ENCODE peak calls at places on chromosomes 16 and 17, in four cellular contexts. O is WTC11, C is AG09319, A is brain microvascular endothelial cell. D is an unnamed sample.

GRCh38 chr16:54957403-54957802 is 26.7 kb downstream of the IRX5 start:
- DNase-seq in O (peak; percentile 61), C (no peak), A (no peak), D (no peak)

GRCh38 chr17:17205368-17206148 is 575 bp downstream of the PLD6 start:
- DNase-seq in O (peak; percentile 69), C (no peak), A (no peak), D (no peak)

GRCh38 chr16:727291-727977 is 528 bp downstream of the HAGHL start:
- DNase-seq in O (no peak), C (no peak), A (no peak), D (no peak)

GRCh38 chr17:81256616-81257015 is 17.5 kb downstream of the NDUFAF8 start:
- DNase-seq in O (no peak), C (no peak), A (peak; percentile 7), D (no peak)

GRCh38 chr16:67246081-67246944 is 968 bp downstream of the FHOD1 start:
- DNase-seq in O (peak; percentile 97), C (peak; percentile 67), A (peak; percentile 80), D (peak; percentile 79)

GRCh38 chr16:23996258-23996955 is 160.6 kb downstream of the PRKCB start:
- DNase-seq in O (no peak), C (no peak), A (no peak), D (no peak)

GRCh38 chr17:38911081-38911730 is 14.2 kb upstream of the LASP1NB start:
- DNase-seq in O (no peak), C (no peak), A (no peak), D (no peak)

GRCh38 chr16:57204675-57205074 is 18.5 kb downstream of the RSPRY1 start:
- DNase-seq in O (peak; percentile 30), C (no peak), A (no peak), D (no peak)

GRCh38 chr17:69712801-69713311 is 298.4 kb downstream of the MAP2K6 start:
- DNase-seq in O (no peak), C (no peak), A (no peak), D (no peak)

GRCh38 chr16:15950869-15951268 is 1.5 kb downstream of the ABCC1 start:
- DNase-seq in O (no peak), C (no peak), A (no peak), D (no peak)

GRCh38 chr16:15947983-15948509 is 1.4 kb upstream of the ABCC1 start:
- DNase-seq in O (no peak), C (no peak), A (no peak), D (no peak)

GRCh38 chr16:15948532-15949209 is 745 bp upstream of the ABCC1 start:
- DNase-seq in O (no peak), C (no peak), A (no peak), D (no peak)

GRCh38 chr16:15950167-15950854 is 895 bp downstream of the ABCC1 start:
- DNase-seq in O (no peak), C (no peak), A (peak; percentile 23), D (no peak)

GRCh38 chr16:15949210-15950166 is at the start of gene ABCC1:
- DNase-seq in O (peak; percentile 24), C (no peak), A (no peak), D (no peak)
- TF ChIP-seq CTCF in O (no peak), C (no peak), A (no peak), D (no peak)

GRCh38 chr16:2716948-2717347 is 3.1 kb downstream of the PRSS27 start:
- DNase-seq in O (no peak), C (no peak), A (no peak), D (no peak)
- TF ChIP-seq CTCF in O (no peak), C (no peak), A (peak; percentile 1), D (no peak)

GRCh38 chr16:73036074-73036826 is 11.7 kb downstream of the ZFHX3 start:
- DNase-seq in O (peak; percentile 63), C (no peak), A (no peak), D (no peak)

GRCh38 chr16:73033271-73033998 is 14.5 kb downstream of the ZFHX3 start:
- DNase-seq in O (peak; percentile 85), C (no peak), A (no peak), D (no peak)

GRCh38 chr16:73034374-73034773 is 13.6 kb downstream of the ZFHX3 start:
- DNase-seq in O (no peak), C (no peak), A (no peak), D (no peak)

GRCh38 chr16:73031155-73031866 is 16.6 kb downstream of the ZFHX3 start:
- DNase-seq in O (no peak), C (peak; percentile 75), A (no peak), D (no peak)

DNA sequence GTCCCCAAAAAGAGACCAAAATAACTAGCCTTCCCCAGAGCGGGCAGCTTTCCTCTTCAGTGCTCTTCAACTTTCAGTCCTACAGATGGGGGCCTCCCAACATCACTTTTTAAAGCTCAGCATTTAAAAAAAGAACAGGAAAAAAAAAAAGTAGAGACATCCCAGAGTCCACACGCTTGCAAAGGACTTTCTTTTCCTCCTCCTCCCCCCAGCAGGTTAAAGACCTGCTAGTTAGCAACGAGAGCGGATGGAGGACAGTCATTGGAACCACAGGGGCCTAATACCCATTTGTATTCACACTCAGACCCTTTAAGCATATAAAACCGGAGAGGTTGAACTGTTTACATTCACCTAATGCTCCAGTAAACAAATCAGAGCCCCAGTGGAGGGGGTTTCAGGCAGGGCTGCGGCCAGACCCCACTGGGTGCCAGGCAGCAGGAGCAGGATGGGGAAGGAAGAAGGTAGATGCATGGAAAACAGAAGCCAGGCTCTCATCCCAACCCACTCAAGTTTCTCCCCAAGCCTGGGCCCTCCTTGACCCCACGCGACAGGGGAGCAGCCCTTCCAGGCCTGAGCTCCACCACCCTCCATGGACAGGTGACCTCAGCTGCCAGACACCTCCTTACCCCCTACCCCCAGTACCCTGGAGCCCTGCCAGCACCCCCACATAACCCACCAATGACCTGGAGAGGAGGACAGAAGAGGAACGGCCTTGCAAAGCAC is 15.2 kb downstream of the ZFHX3 start:
- DNase-seq in O (no peak), C (no peak), A (no peak), D (no peak)
- TF ChIP-seq CTCF in O (no peak), C (no peak), A (no peak), D (no peak)

GRCh38 chr17:37388266-37388665 is 12.5 kb downstream of the C17orf78 start:
- DNase-seq in O (no peak), C (no peak), A (no peak), D (no peak)

GRCh38 chr17:37389160-37389559 is 13.4 kb downstream of the C17orf78 start:
- DNase-seq in O (no peak), C (no peak), A (no peak), D (no peak)

GRCh38 chr17:37384560-37385160 is 8.9 kb downstream of the C17orf78 start:
- DNase-seq in O (no peak), C (no peak), A (no peak), D (no peak)

GRCh38 chr17:37385439-37385990 is 9.7 kb downstream of the C17orf78 start:
- DNase-seq in O (no peak), C (no peak), A (no peak), D (no peak)

GRCh38 chr17:37386462-37386861 is 10.7 kb downstream of the C17orf78 start:
- DNase-seq in O (no peak), C (no peak), A (no peak), D (no peak)
- TF ChIP-seq CTCF in O (no peak), C (no peak), A (no peak), D (no peak)

GRCh38 chr17:49557204-49558024 is 18.3 kb upstream of the NXPH3 start:
- DNase-seq in O (peak; percentile 70), C (no peak), A (peak; percentile 38), D (no peak)
- TF ChIP-seq CTCF in O (peak; percentile 49), C (peak; percentile 62), A (peak; percentile 84), D (peak; percentile 65)

GRCh38 chr16:21277927-21278706 is at the start of gene CRYM:
- DNase-seq in O (peak; percentile 82), C (no peak), A (peak; percentile 12), D (no peak)

GRCh38 chr16:21284414-21284813 is 6.3 kb upstream of the CRYM start:
- DNase-seq in O (no peak), C (no peak), A (no peak), D (no peak)

GRCh38 chr16:21279501-21279900 is 1.4 kb upstream of the CRYM start:
- DNase-seq in O (no peak), C (no peak), A (no peak), D (no peak)

GRCh38 chr16:21281698-21282389 is 3.8 kb upstream of the CRYM start:
- DNase-seq in O (no peak), C (no peak), A (no peak), D (no peak)

GRCh38 chr16:21283521-21284289 is 5.6 kb upstream of the CRYM start:
- DNase-seq in O (peak; percentile 79), C (no peak), A (peak; percentile 34), D (no peak)
- TF ChIP-seq CTCF in O (no peak), C (peak; percentile 49), A (peak; percentile 62), D (peak; percentile 46)

GRCh38 chr17:19718613-19719364 is 2.4 kb upstream of the SLC47A2 start:
- DNase-seq in O (peak; percentile 75), C (no peak), A (no peak), D (no peak)
- TF ChIP-seq CTCF in O (peak; percentile 18), C (no peak), A (peak; percentile 28), D (no peak)

GRCh38 chr17:6800422-6801027 is 24.5 kb downstream of the FBXO39 start:
- DNase-seq in O (peak; percentile 31), C (no peak), A (no peak), D (no peak)
- TF ChIP-seq CTCF in O (no peak), C (no peak), A (no peak), D (peak; percentile 50)